ENCODE peak calls at places on chromosome 16, in ten cellular contexts. One of them, this sample, is unnamed.

GRCh38 chr16:22397931-22398330 is 23.5 kb upstream of the CDR2 start:
- DNase-seq in nephron progenitor cell: no peak
- DNase-seq in HTR-8/SVneo: no peak
- DNase-seq in activated CD4-positive, alpha-beta T cell treated with anti-CD3 and anti-CD28 coated beads for 48 hours: no peak
- DNase-seq in hepatic stellate cell: no peak
- DNase-seq in heart right ventricle: no peak
- DNase-seq in cardiac fibroblast: no peak
- DNase-seq in GM12891: no peak
- DNase-seq in ascending aorta: no peak
- DNase-seq in activated naive CD4-positive, alpha-beta T cell: no peak
- DNase-seq in this sample: no peak

GRCh38 chr16:70663524-70664324 is 17.4 kb downstream of the IL34 start:
- DNase-seq in nephron progenitor cell: no peak
- DNase-seq in HTR-8/SVneo: no peak
- DNase-seq in activated CD4-positive, alpha-beta T cell treated with anti-CD3 and anti-CD28 coated beads for 48 hours: no peak
- DNase-seq in hepatic stellate cell: no peak
- DNase-seq in heart right ventricle: no peak
- DNase-seq in cardiac fibroblast: no peak
- DNase-seq in GM12891: no peak
- DNase-seq in ascending aorta: peak; percentile 64
- DNase-seq in activated naive CD4-positive, alpha-beta T cell: no peak
- DNase-seq in this sample: no peak

GRCh38 chr16:74771656-74772315 is 2.8 kb downstream of the FA2H start:
- DNase-seq in nephron progenitor cell: no peak
- DNase-seq in HTR-8/SVneo: no peak
- DNase-seq in activated CD4-positive, alpha-beta T cell treated with anti-CD3 and anti-CD28 coated beads for 48 hours: no peak
- DNase-seq in hepatic stellate cell: no peak
- DNase-seq in heart right ventricle: no peak
- DNase-seq in cardiac fibroblast: no peak
- DNase-seq in GM12891: peak; percentile 66
- DNase-seq in ascending aorta: no peak
- DNase-seq in activated naive CD4-positive, alpha-beta T cell: no peak
- DNase-seq in this sample: no peak

GRCh38 chr16:29922986-29923501 is 3.0 kb downstream of the KCTD13 start:
- DNase-seq in nephron progenitor cell: no peak
- DNase-seq in HTR-8/SVneo: no peak
- DNase-seq in activated CD4-positive, alpha-beta T cell treated with anti-CD3 and anti-CD28 coated beads for 48 hours: no peak
- DNase-seq in hepatic stellate cell: no peak
- DNase-seq in heart right ventricle: no peak
- DNase-seq in cardiac fibroblast: no peak
- DNase-seq in GM12891: no peak
- DNase-seq in ascending aorta: no peak
- DNase-seq in activated naive CD4-positive, alpha-beta T cell: no peak
- DNase-seq in this sample: no peak

GRCh38 chr16:71846443-71846842 is 667 bp downstream of the ATXN1L start:
- DNase-seq in nephron progenitor cell: peak; percentile 16
- DNase-seq in HTR-8/SVneo: no peak
- DNase-seq in activated CD4-positive, alpha-beta T cell treated with anti-CD3 and anti-CD28 coated beads for 48 hours: peak; percentile 28
- DNase-seq in hepatic stellate cell: peak; percentile 29
- DNase-seq in heart right ventricle: no peak
- DNase-seq in cardiac fibroblast: peak; percentile 29
- DNase-seq in GM12891: no peak
- DNase-seq in ascending aorta: no peak
- DNase-seq in activated naive CD4-positive, alpha-beta T cell: no peak
- DNase-seq in this sample: peak; percentile 46

GRCh38 chr16:8796469-8797363 is 723 bp downstream of the TMEM186 start:
- DNase-seq in nephron progenitor cell: no peak
- DNase-seq in HTR-8/SVneo: no peak
- DNase-seq in activated CD4-positive, alpha-beta T cell treated with anti-CD3 and anti-CD28 coated beads for 48 hours: no peak
- DNase-seq in hepatic stellate cell: no peak
- DNase-seq in heart right ventricle: no peak
- DNase-seq in cardiac fibroblast: no peak
- DNase-seq in GM12891: no peak
- DNase-seq in ascending aorta: no peak
- DNase-seq in activated naive CD4-positive, alpha-beta T cell: no peak
- DNase-seq in this sample: no peak

GRCh38 chr16:1502092-1503004 is 9.2 kb downstream of the TELO2 start:
- DNase-seq in nephron progenitor cell: no peak
- DNase-seq in HTR-8/SVneo: no peak
- DNase-seq in activated CD4-positive, alpha-beta T cell treated with anti-CD3 and anti-CD28 coated beads for 48 hours: no peak
- DNase-seq in hepatic stellate cell: no peak
- DNase-seq in heart right ventricle: no peak
- DNase-seq in cardiac fibroblast: no peak
- DNase-seq in GM12891: no peak
- DNase-seq in ascending aorta: no peak
- DNase-seq in activated naive CD4-positive, alpha-beta T cell: no peak
- DNase-seq in this sample: no peak

GRCh38 chr16:9870962-9871361 is 311.3 kb downstream of the GRIN2A start:
- DNase-seq in nephron progenitor cell: no peak
- DNase-seq in HTR-8/SVneo: no peak
- DNase-seq in activated CD4-positive, alpha-beta T cell treated with anti-CD3 and anti-CD28 coated beads for 48 hours: no peak
- DNase-seq in hepatic stellate cell: no peak
- DNase-seq in heart right ventricle: no peak
- DNase-seq in cardiac fibroblast: no peak
- DNase-seq in GM12891: no peak
- DNase-seq in ascending aorta: no peak
- DNase-seq in activated naive CD4-positive, alpha-beta T cell: no peak
- DNase-seq in this sample: no peak

GRCh38 chr16:11264155-11264832 is 4.8 kb downstream of the TNP2 start:
- DNase-seq in nephron progenitor cell: no peak
- DNase-seq in HTR-8/SVneo: no peak
- DNase-seq in activated CD4-positive, alpha-beta T cell treated with anti-CD3 and anti-CD28 coated beads for 48 hours: no peak
- DNase-seq in hepatic stellate cell: no peak
- DNase-seq in heart right ventricle: no peak
- DNase-seq in cardiac fibroblast: no peak
- DNase-seq in GM12891: no peak
- DNase-seq in ascending aorta: no peak
- DNase-seq in activated naive CD4-positive, alpha-beta T cell: no peak
- DNase-seq in this sample: no peak

GRCh38 chr16:25721439-25721838 is 29.7 kb downstream of the HS3ST4 start:
- DNase-seq in nephron progenitor cell: no peak
- DNase-seq in HTR-8/SVneo: no peak
- DNase-seq in activated CD4-positive, alpha-beta T cell treated with anti-CD3 and anti-CD28 coated beads for 48 hours: no peak
- DNase-seq in hepatic stellate cell: no peak
- DNase-seq in heart right ventricle: no peak
- DNase-seq in cardiac fibroblast: no peak
- DNase-seq in GM12891: no peak
- DNase-seq in ascending aorta: no peak
- DNase-seq in activated naive CD4-positive, alpha-beta T cell: no peak
- DNase-seq in this sample: no peak

GRCh38 chr16:87802670-87803069 is 36.9 kb upstream of the KLHDC4 start:
- DNase-seq in nephron progenitor cell: no peak
- DNase-seq in HTR-8/SVneo: no peak
- DNase-seq in activated CD4-positive, alpha-beta T cell treated with anti-CD3 and anti-CD28 coated beads for 48 hours: no peak
- DNase-seq in hepatic stellate cell: no peak
- DNase-seq in heart right ventricle: no peak
- DNase-seq in cardiac fibroblast: no peak
- DNase-seq in GM12891: no peak
- DNase-seq in ascending aorta: no peak
- DNase-seq in activated naive CD4-positive, alpha-beta T cell: no peak
- DNase-seq in this sample: no peak

GRCh38 chr16:23781176-23781575 is 26.4 kb downstream of the CHP2 start:
- DNase-seq in nephron progenitor cell: no peak
- DNase-seq in HTR-8/SVneo: no peak
- DNase-seq in activated CD4-positive, alpha-beta T cell treated with anti-CD3 and anti-CD28 coated beads for 48 hours: no peak
- DNase-seq in hepatic stellate cell: no peak
- DNase-seq in heart right ventricle: no peak
- DNase-seq in cardiac fibroblast: no peak
- DNase-seq in GM12891: no peak
- DNase-seq in ascending aorta: no peak
- DNase-seq in activated naive CD4-positive, alpha-beta T cell: no peak
- DNase-seq in this sample: no peak

This sample was measured in hepatocyte.